ENCODE peak calls at places on chromosome 10, in six cellular contexts. H, I, X, O, M and R are unnamed samples.

GRCh38 chr10:34670101-34670500 is 145.0 kb downstream of the PARD3 start:
- DNase-seq in H (no peak), I (no peak), X (no peak), O (no peak), M (no peak), R (no peak)

GRCh38 chr10:10831085-10831484 is 186.6 kb upstream of the CELF2 start:
- DNase-seq in H (peak; percentile 30), I (peak; percentile 86), X (no peak), O (no peak), M (no peak), R (peak; percentile 88)

GRCh38 chr10:48504141-48504885 is 100.6 kb downstream of the ARHGAP22 start:
- DNase-seq in H (no peak), I (no peak), X (no peak), O (no peak), M (no peak), R (no peak)

GRCh38 chr10:70551971-70552422 is 50.5 kb downstream of the PRF1 start:
- DNase-seq in H (peak; percentile 83), I (peak; percentile 87), X (no peak), O (no peak), M (no peak), R (no peak)

GRCh38 chr10:61285749-61286148 is 167.4 kb downstream of the TMEM26 start:
- DNase-seq in H (no peak), I (peak; percentile 27), X (no peak), O (no peak), M (no peak), R (no peak)

GRCh38 chr10:2619472-2619871 is 447.9 kb upstream of the PFKP start:
- DNase-seq in H (no peak), I (no peak), X (no peak), O (no peak), M (no peak), R (no peak)

GRCh38 chr10:124589491-124590006 is 127.9 kb downstream of the LHPP start:
- DNase-seq in H (no peak), I (no peak), X (peak; percentile 62), O (no peak), M (no peak), R (no peak)

GRCh38 chr10:34796133-34796532 is 19.0 kb downstream of the PARD3 start:
- DNase-seq in H (no peak), I (no peak), X (no peak), O (no peak), M (no peak), R (no peak)

GRCh38 chr10:119368991-119369869 is 161.9 kb downstream of the GRK5 start:
- DNase-seq in H (no peak), I (no peak), X (no peak), O (no peak), M (no peak), R (no peak)

GRCh38 chr10:13351340-13351915 is 3.3 kb upstream of the SEPHS1 start:
- DNase-seq in H (no peak), I (no peak), X (no peak), O (no peak), M (peak; percentile 43), R (no peak)

GRCh38 chr10:79446451-79447020 is 1.1 kb upstream of the ZCCHC24 start:
- DNase-seq in H (no peak), I (no peak), X (peak; percentile 25), O (peak; percentile 34), M (peak; percentile 28), R (no peak)

GRCh38 chr10:48459270-48460147 is 145.4 kb downstream of the ARHGAP22 start:
- DNase-seq in H (no peak), I (no peak), X (no peak), O (no peak), M (peak; percentile 3), R (no peak)

GRCh38 chr10:114821293-114821914 is at the start of gene FHIP2A:
- DNase-seq in H (no peak), I (peak; percentile 52), X (peak; percentile 64), O (peak; percentile 75), M (peak; percentile 86), R (no peak)

GRCh38 chr10:132571565-132572544 is 34.3 kb downstream of the INPP5A start:
- DNase-seq in H (peak; percentile 23), I (peak; percentile 85), X (peak; percentile 83), O (peak; percentile 85), M (peak; percentile 52), R (peak; percentile 94)

GRCh38 chr10:15045380-15045779 is 1.6 kb downstream of the OLAH start:
- DNase-seq in H (no peak), I (no peak), X (no peak), O (no peak), M (no peak), R (peak; percentile 28)

GRCh38 chr10:61606971-61607907 is 55.5 kb upstream of the CABCOCO1 start:
- DNase-seq in H (no peak), I (no peak), X (no peak), O (no peak), M (no peak), R (no peak)

GRCh38 chr10:88522715-88523114 is 60.4 kb downstream of the RNLS start:
- DNase-seq in H (no peak), I (no peak), X (no peak), O (no peak), M (no peak), R (no peak)

GRCh38 chr10:128267581-128267980 is 141.4 kb upstream of the MKI67 start:
- DNase-seq in H (no peak), I (no peak), X (no peak), O (no peak), M (no peak), R (no peak)

GRCh38 chr10:128265596-128265995 is 139.4 kb upstream of the MKI67 start:
- DNase-seq in H (no peak), I (no peak), X (no peak), O (no peak), M (no peak), R (no peak)

GRCh38 chr10:128263891-128264688 is 137.9 kb upstream of the MKI67 start:
- DNase-seq in H (no peak), I (peak; percentile 4), X (peak; percentile 33), O (peak; percentile 21), M (peak; percentile 37), R (peak; percentile 29)

DNA sequence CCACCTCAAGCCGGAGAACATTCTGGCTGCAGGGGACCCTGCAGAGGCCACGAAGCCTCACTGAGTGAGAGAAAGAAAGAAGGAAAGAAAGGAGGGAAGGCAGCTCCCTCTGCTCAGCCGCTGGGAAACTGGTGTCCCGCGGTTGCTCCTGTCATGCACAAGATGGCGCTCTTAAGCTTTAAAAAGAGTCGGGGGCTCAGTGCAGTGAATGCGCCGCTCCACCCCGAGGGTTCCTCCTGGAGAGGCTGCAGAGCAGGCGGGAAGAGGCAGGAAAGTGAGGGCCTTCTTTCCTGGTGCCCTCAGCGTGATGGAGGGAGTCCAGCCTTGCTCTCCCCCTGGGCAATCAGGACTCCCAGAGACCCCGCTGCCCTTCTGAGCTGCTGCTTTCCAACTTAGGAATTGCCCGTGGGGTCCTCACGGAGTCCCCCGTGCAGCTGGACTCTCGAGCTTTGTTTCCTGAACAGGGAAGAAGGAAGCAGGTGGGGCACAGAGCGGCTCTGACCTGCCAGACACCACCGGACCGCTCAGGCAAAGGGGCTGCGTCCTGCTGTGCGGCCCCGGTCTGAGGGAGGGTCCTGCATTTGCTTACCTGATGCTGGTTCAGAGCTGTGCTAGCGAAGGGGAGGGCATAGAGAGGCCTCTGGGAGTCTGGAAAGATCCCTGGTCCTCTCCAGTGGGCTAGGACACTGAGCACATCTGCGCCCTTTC is 141.9 kb upstream of the MKI67 start:
- DNase-seq in H (no peak), I (no peak), X (peak; percentile 19), O (peak; percentile 2), M (no peak), R (peak; percentile 28)
- TF ChIP-seq CTCF in H (no peak), I (peak; percentile 30), X (peak; percentile 23), O (peak; percentile 50), M (no peak), R (peak; percentile 77)

GRCh38 chr10:98488669-98489430 is 42.1 kb upstream of the HPS1 start:
- DNase-seq in H (no peak), I (no peak), X (peak; percentile 93), O (no peak), M (no peak), R (no peak)

GRCh38 chr10:98483658-98484057 is 36.9 kb upstream of the HPS1 start:
- DNase-seq in H (no peak), I (no peak), X (no peak), O (no peak), M (no peak), R (no peak)

GRCh38 chr10:98487692-98488091 is 41.0 kb upstream of the HPS1 start:
- DNase-seq in H (no peak), I (no peak), X (no peak), O (no peak), M (no peak), R (no peak)

GRCh38 chr10:98485959-98486358 is 39.2 kb upstream of the HPS1 start:
- DNase-seq in H (no peak), I (no peak), X (no peak), O (no peak), M (no peak), R (no peak)

GRCh38 chr10:98486421-98486820 is 39.7 kb upstream of the HPS1 start:
- DNase-seq in H (no peak), I (peak; percentile 25), X (no peak), O (no peak), M (no peak), R (no peak)
- H3K27ac ChIP-seq in H (no peak overlapping the region), I (peak overlapping the region; percentile 40), X (no peak overlapping the region), O (no peak overlapping the region), M (no peak overlapping the region), R (no peak overlapping the region)

GRCh38 chr10:100482181-100482833 is 19.5 kb downstream of the WNT8B start:
- DNase-seq in H (peak; percentile 13), I (peak; percentile 48), X (peak; percentile 66), O (peak; percentile 51), M (peak; percentile 71), R (peak; percentile 26)

GRCh38 chr10:100481462-100482081 is 18.8 kb downstream of the WNT8B start:
- DNase-seq in H (peak; percentile 59), I (peak; percentile 62), X (peak; percentile 86), O (peak; percentile 86), M (peak; percentile 90), R (peak; percentile 82)

GRCh38 chr10:100485336-100485735 is 22.5 kb downstream of the WNT8B start:
- DNase-seq in H (no peak), I (no peak), X (no peak), O (no peak), M (no peak), R (no peak)

GRCh38 chr10:100483876-100484666 is 21.3 kb downstream of the WNT8B start:
- DNase-seq in H (no peak), I (no peak), X (no peak), O (no peak), M (no peak), R (no peak)

DNA sequence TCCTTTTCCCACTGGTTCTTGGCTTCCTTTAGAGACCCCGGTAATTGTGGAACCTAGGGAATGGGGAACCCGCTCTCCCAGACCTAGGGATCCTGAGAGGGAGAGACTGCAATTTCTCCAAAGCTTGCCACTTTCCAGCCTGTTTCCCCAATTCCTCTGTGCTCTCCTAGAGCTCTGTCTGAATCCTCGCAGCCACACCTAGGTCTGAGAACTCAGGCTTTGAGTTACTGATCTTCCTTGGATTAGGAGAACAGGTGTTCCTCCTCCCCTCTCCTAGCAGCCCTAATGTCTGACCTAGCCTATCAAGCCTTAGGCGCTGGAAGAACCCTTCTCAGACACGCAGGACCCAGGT is 20.0 kb downstream of the WNT8B start:
- DNase-seq in H (no peak), I (no peak), X (no peak), O (no peak), M (no peak), R (no peak)
- H3K27me3 ChIP-seq in H (peaks cover 67% of the 10 kb centered on the region), I (peaks cover 47% of the 10 kb centered on the region), X (no peaks in the 10 kb centered on the region), O (peaks cover 36% of the 10 kb centered on the region), M (no peaks in the 10 kb centered on the region), R (peaks cover 59% of the 10 kb centered on the region)

DNA sequence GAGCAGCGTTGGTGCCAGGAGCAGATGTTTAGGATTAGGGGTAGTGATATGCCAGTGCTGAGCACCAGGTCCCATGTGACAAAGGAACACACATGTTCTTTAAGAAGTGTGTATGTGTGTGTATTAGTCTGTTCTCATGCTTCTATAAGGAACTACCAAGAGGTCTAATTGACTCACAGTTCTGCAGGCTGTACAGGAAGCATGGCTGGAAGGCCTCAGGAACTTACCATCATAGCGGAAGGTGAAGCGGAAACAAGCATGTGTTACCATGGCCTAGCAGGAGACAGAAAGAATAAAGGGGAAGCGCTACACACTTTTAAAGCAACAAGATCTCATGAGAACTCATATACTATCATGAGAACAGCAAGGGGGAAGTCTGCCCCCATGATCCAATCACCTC is 22.8 kb upstream of the PDZD8 start:
- DNase-seq in H (no peak), I (no peak), X (no peak), O (no peak), M (no peak), R (no peak)
- TF ChIP-seq CTCF in H (no peak), I (no peak), X (no peak), O (no peak), M (no peak), R (no peak)